ENCODE peak calls at places on chromosomes 3 and 15, in five cellular contexts. One of them, this sample, is unnamed.

GRCh38 chr3:134694946-134695543 is 44.2 kb upstream of the KY start:
- DNase-seq in psoas muscle: no peak
- DNase-seq in HTR-8/SVneo: no peak
- DNase-seq in activated T-helper 1 cell treated with anti-CD3 and anti-CD28 coated beads, Interleukin-12 subunit alpha, Interleukin-12 subunit beta, Interleukin-2, Interleukin-4 antibody, amounts not matched to agents 30 ng/mL and 10 ng/mL and 1 ng/mL, durations not matched to agents 14 hours and 24 hours and 36 hours: no peak
- DNase-seq in cardiac muscle cell: no peak
- DNase-seq in this sample: no peak

GRCh38 chr3:65807225-65807624 is 231.5 kb downstream of the MAGI1 start:
- DNase-seq in psoas muscle: no peak
- DNase-seq in HTR-8/SVneo: no peak
- DNase-seq in activated T-helper 1 cell treated with anti-CD3 and anti-CD28 coated beads, Interleukin-12 subunit alpha, Interleukin-12 subunit beta, Interleukin-2, Interleukin-4 antibody, amounts not matched to agents 30 ng/mL and 10 ng/mL and 1 ng/mL, durations not matched to agents 14 hours and 24 hours and 36 hours: no peak
- DNase-seq in cardiac muscle cell: no peak
- DNase-seq in this sample: no peak

GRCh38 chr3:16897254-16897926 is 12.6 kb downstream of the PLCL2 start:
- DNase-seq in psoas muscle: no peak
- DNase-seq in HTR-8/SVneo: peak
- DNase-seq in activated T-helper 1 cell treated with anti-CD3 and anti-CD28 coated beads, Interleukin-12 subunit alpha, Interleukin-12 subunit beta, Interleukin-2, Interleukin-4 antibody, amounts not matched to agents 30 ng/mL and 10 ng/mL and 1 ng/mL, durations not matched to agents 14 hours and 24 hours and 36 hours: no peak
- DNase-seq in cardiac muscle cell: no peak
- DNase-seq in this sample: no peak

GRCh38 chr3:192122832-192123594 is 604.3 kb downstream of the FGF12 start:
- DNase-seq in psoas muscle: no peak
- DNase-seq in HTR-8/SVneo: no peak
- DNase-seq in activated T-helper 1 cell treated with anti-CD3 and anti-CD28 coated beads, Interleukin-12 subunit alpha, Interleukin-12 subunit beta, Interleukin-2, Interleukin-4 antibody, amounts not matched to agents 30 ng/mL and 10 ng/mL and 1 ng/mL, durations not matched to agents 14 hours and 24 hours and 36 hours: no peak
- DNase-seq in cardiac muscle cell: no peak
- DNase-seq in this sample: no peak

GRCh38 chr3:58251653-58252052 is 14.1 kb downstream of the ABHD6 start:
- DNase-seq in psoas muscle: no peak
- DNase-seq in HTR-8/SVneo: no peak
- DNase-seq in activated T-helper 1 cell treated with anti-CD3 and anti-CD28 coated beads, Interleukin-12 subunit alpha, Interleukin-12 subunit beta, Interleukin-2, Interleukin-4 antibody, amounts not matched to agents 30 ng/mL and 10 ng/mL and 1 ng/mL, durations not matched to agents 14 hours and 24 hours and 36 hours: no peak
- DNase-seq in cardiac muscle cell: no peak
- DNase-seq in this sample: no peak

GRCh38 chr3:107604057-107604802 is 81.5 kb downstream of the BBX start:
- DNase-seq in psoas muscle: no peak
- DNase-seq in HTR-8/SVneo: no peak
- DNase-seq in activated T-helper 1 cell treated with anti-CD3 and anti-CD28 coated beads, Interleukin-12 subunit alpha, Interleukin-12 subunit beta, Interleukin-2, Interleukin-4 antibody, amounts not matched to agents 30 ng/mL and 10 ng/mL and 1 ng/mL, durations not matched to agents 14 hours and 24 hours and 36 hours: no peak
- DNase-seq in cardiac muscle cell: peak
- DNase-seq in this sample: no peak

GRCh38 chr3:52347716-52348635 is 31.9 kb downstream of the DNAH1 start:
- DNase-seq in psoas muscle: no peak
- DNase-seq in HTR-8/SVneo: no peak
- DNase-seq in activated T-helper 1 cell treated with anti-CD3 and anti-CD28 coated beads, Interleukin-12 subunit alpha, Interleukin-12 subunit beta, Interleukin-2, Interleukin-4 antibody, amounts not matched to agents 30 ng/mL and 10 ng/mL and 1 ng/mL, durations not matched to agents 14 hours and 24 hours and 36 hours: no peak
- DNase-seq in cardiac muscle cell: no peak
- DNase-seq in this sample: no peak

GRCh38 chr3:44198265-44198956 is 43.3 kb upstream of the TOPAZ1 start:
- DNase-seq in psoas muscle: no peak
- DNase-seq in HTR-8/SVneo: peak
- DNase-seq in activated T-helper 1 cell treated with anti-CD3 and anti-CD28 coated beads, Interleukin-12 subunit alpha, Interleukin-12 subunit beta, Interleukin-2, Interleukin-4 antibody, amounts not matched to agents 30 ng/mL and 10 ng/mL and 1 ng/mL, durations not matched to agents 14 hours and 24 hours and 36 hours: peak
- DNase-seq in cardiac muscle cell: peak
- DNase-seq in this sample: peak

GRCh38 chr15:60480888-60481287 is 1.9 kb upstream of the ICE2 start:
- DNase-seq in psoas muscle: no peak
- DNase-seq in HTR-8/SVneo: no peak
- DNase-seq in activated T-helper 1 cell treated with anti-CD3 and anti-CD28 coated beads, Interleukin-12 subunit alpha, Interleukin-12 subunit beta, Interleukin-2, Interleukin-4 antibody, amounts not matched to agents 30 ng/mL and 10 ng/mL and 1 ng/mL, durations not matched to agents 14 hours and 24 hours and 36 hours: no peak
- DNase-seq in cardiac muscle cell: no peak
- DNase-seq in this sample: no peak

GRCh38 chr3:167783781-167784180 is 48.3 kb downstream of the SERPINI1 start:
- DNase-seq in psoas muscle: no peak
- DNase-seq in HTR-8/SVneo: no peak
- DNase-seq in activated T-helper 1 cell treated with anti-CD3 and anti-CD28 coated beads, Interleukin-12 subunit alpha, Interleukin-12 subunit beta, Interleukin-2, Interleukin-4 antibody, amounts not matched to agents 30 ng/mL and 10 ng/mL and 1 ng/mL, durations not matched to agents 14 hours and 24 hours and 36 hours: no peak
- DNase-seq in cardiac muscle cell: no peak
- DNase-seq in this sample: peak

GRCh38 chr3:117322866-117323265 is 613.3 kb downstream of the TUSC7 start:
- DNase-seq in psoas muscle: no peak
- DNase-seq in HTR-8/SVneo: no peak
- DNase-seq in activated T-helper 1 cell treated with anti-CD3 and anti-CD28 coated beads, Interleukin-12 subunit alpha, Interleukin-12 subunit beta, Interleukin-2, Interleukin-4 antibody, amounts not matched to agents 30 ng/mL and 10 ng/mL and 1 ng/mL, durations not matched to agents 14 hours and 24 hours and 36 hours: no peak
- DNase-seq in cardiac muscle cell: peak
- DNase-seq in this sample: no peak

GRCh38 chr15:68846851-68847439 is 26.2 kb upstream of the ANP32A start:
- DNase-seq in psoas muscle: no peak
- DNase-seq in HTR-8/SVneo: no peak
- DNase-seq in activated T-helper 1 cell treated with anti-CD3 and anti-CD28 coated beads, Interleukin-12 subunit alpha, Interleukin-12 subunit beta, Interleukin-2, Interleukin-4 antibody, amounts not matched to agents 30 ng/mL and 10 ng/mL and 1 ng/mL, durations not matched to agents 14 hours and 24 hours and 36 hours: no peak
- DNase-seq in cardiac muscle cell: no peak
- DNase-seq in this sample: no peak

GRCh38 chr3:66376568-66376967 is 124.3 kb downstream of the LRIG1 start:
- DNase-seq in psoas muscle: no peak
- DNase-seq in HTR-8/SVneo: no peak
- DNase-seq in activated T-helper 1 cell treated with anti-CD3 and anti-CD28 coated beads, Interleukin-12 subunit alpha, Interleukin-12 subunit beta, Interleukin-2, Interleukin-4 antibody, amounts not matched to agents 30 ng/mL and 10 ng/mL and 1 ng/mL, durations not matched to agents 14 hours and 24 hours and 36 hours: no peak
- DNase-seq in cardiac muscle cell: peak
- DNase-seq in this sample: no peak

GRCh38 chr3:32814371-32814770 is 3.4 kb upstream of the TRIM71 start:
- DNase-seq in psoas muscle: no peak
- DNase-seq in HTR-8/SVneo: no peak
- DNase-seq in activated T-helper 1 cell treated with anti-CD3 and anti-CD28 coated beads, Interleukin-12 subunit alpha, Interleukin-12 subunit beta, Interleukin-2, Interleukin-4 antibody, amounts not matched to agents 30 ng/mL and 10 ng/mL and 1 ng/mL, durations not matched to agents 14 hours and 24 hours and 36 hours: no peak
- DNase-seq in cardiac muscle cell: no peak
- DNase-seq in this sample: no peak

GRCh38 chr3:152738656-152739055 is 96.3 kb upstream of the P2RY1 start:
- DNase-seq in psoas muscle: no peak
- DNase-seq in HTR-8/SVneo: no peak
- DNase-seq in activated T-helper 1 cell treated with anti-CD3 and anti-CD28 coated beads, Interleukin-12 subunit alpha, Interleukin-12 subunit beta, Interleukin-2, Interleukin-4 antibody, amounts not matched to agents 30 ng/mL and 10 ng/mL and 1 ng/mL, durations not matched to agents 14 hours and 24 hours and 36 hours: no peak
- DNase-seq in cardiac muscle cell: peak
- DNase-seq in this sample: no peak

GRCh38 chr3:133283958-133284807 is 115.7 kb upstream of the BFSP2 start:
- DNase-seq in psoas muscle: no peak
- DNase-seq in HTR-8/SVneo: no peak
- DNase-seq in activated T-helper 1 cell treated with anti-CD3 and anti-CD28 coated beads, Interleukin-12 subunit alpha, Interleukin-12 subunit beta, Interleukin-2, Interleukin-4 antibody, amounts not matched to agents 30 ng/mL and 10 ng/mL and 1 ng/mL, durations not matched to agents 14 hours and 24 hours and 36 hours: no peak
- DNase-seq in cardiac muscle cell: no peak
- DNase-seq in this sample: no peak

GRCh38 chr15:70151008-70151407 is 53.3 kb upstream of the TLE3 start:
- DNase-seq in psoas muscle: no peak
- DNase-seq in HTR-8/SVneo: no peak
- DNase-seq in activated T-helper 1 cell treated with anti-CD3 and anti-CD28 coated beads, Interleukin-12 subunit alpha, Interleukin-12 subunit beta, Interleukin-2, Interleukin-4 antibody, amounts not matched to agents 30 ng/mL and 10 ng/mL and 1 ng/mL, durations not matched to agents 14 hours and 24 hours and 36 hours: no peak
- DNase-seq in cardiac muscle cell: no peak
- DNase-seq in this sample: no peak

GRCh38 chr15:68113273-68113672 is 59.2 kb downstream of the PIAS1 start:
- DNase-seq in psoas muscle: no peak
- DNase-seq in HTR-8/SVneo: no peak
- DNase-seq in activated T-helper 1 cell treated with anti-CD3 and anti-CD28 coated beads, Interleukin-12 subunit alpha, Interleukin-12 subunit beta, Interleukin-2, Interleukin-4 antibody, amounts not matched to agents 30 ng/mL and 10 ng/mL and 1 ng/mL, durations not matched to agents 14 hours and 24 hours and 36 hours: no peak
- DNase-seq in cardiac muscle cell: peak
- DNase-seq in this sample: no peak

GRCh38 chr3:15207836-15208504 is 1.9 kb downstream of the CAPN7 start:
- DNase-seq in psoas muscle: no peak
- DNase-seq in HTR-8/SVneo: no peak
- DNase-seq in activated T-helper 1 cell treated with anti-CD3 and anti-CD28 coated beads, Interleukin-12 subunit alpha, Interleukin-12 subunit beta, Interleukin-2, Interleukin-4 antibody, amounts not matched to agents 30 ng/mL and 10 ng/mL and 1 ng/mL, durations not matched to agents 14 hours and 24 hours and 36 hours: no peak
- DNase-seq in cardiac muscle cell: no peak
- DNase-seq in this sample: no peak

GRCh38 chr15:69056365-69056764 is 41.9 kb downstream of the NOX5 start:
- DNase-seq in psoas muscle: no peak
- DNase-seq in HTR-8/SVneo: no peak
- DNase-seq in activated T-helper 1 cell treated with anti-CD3 and anti-CD28 coated beads, Interleukin-12 subunit alpha, Interleukin-12 subunit beta, Interleukin-2, Interleukin-4 antibody, amounts not matched to agents 30 ng/mL and 10 ng/mL and 1 ng/mL, durations not matched to agents 14 hours and 24 hours and 36 hours: no peak
- DNase-seq in cardiac muscle cell: no peak
- DNase-seq in this sample: no peak

GRCh38 chr15:33064878-33065277 is 129.6 kb downstream of the FMN1 start:
- DNase-seq in psoas muscle: no peak
- DNase-seq in HTR-8/SVneo: no peak
- DNase-seq in activated T-helper 1 cell treated with anti-CD3 and anti-CD28 coated beads, Interleukin-12 subunit alpha, Interleukin-12 subunit beta, Interleukin-2, Interleukin-4 antibody, amounts not matched to agents 30 ng/mL and 10 ng/mL and 1 ng/mL, durations not matched to agents 14 hours and 24 hours and 36 hours: no peak
- DNase-seq in cardiac muscle cell: peak
- DNase-seq in this sample: no peak

GRCh38 chr3:106261396-106261795 is 392.6 kb upstream of the CBLB start:
- DNase-seq in psoas muscle: no peak
- DNase-seq in HTR-8/SVneo: no peak
- DNase-seq in activated T-helper 1 cell treated with anti-CD3 and anti-CD28 coated beads, Interleukin-12 subunit alpha, Interleukin-12 subunit beta, Interleukin-2, Interleukin-4 antibody, amounts not matched to agents 30 ng/mL and 10 ng/mL and 1 ng/mL, durations not matched to agents 14 hours and 24 hours and 36 hours: no peak
- DNase-seq in cardiac muscle cell: peak
- DNase-seq in this sample: no peak

GRCh38 chr3:80688814-80689213 is 921.0 kb upstream of the ROBO1 start:
- DNase-seq in psoas muscle: no peak
- DNase-seq in HTR-8/SVneo: peak
- DNase-seq in activated T-helper 1 cell treated with anti-CD3 and anti-CD28 coated beads, Interleukin-12 subunit alpha, Interleukin-12 subunit beta, Interleukin-2, Interleukin-4 antibody, amounts not matched to agents 30 ng/mL and 10 ng/mL and 1 ng/mL, durations not matched to agents 14 hours and 24 hours and 36 hours: no peak
- DNase-seq in cardiac muscle cell: peak
- DNase-seq in this sample: no peak

GRCh38 chr15:39888809-39889208 is 31.3 kb downstream of the GPR176 start:
- DNase-seq in psoas muscle: no peak
- DNase-seq in HTR-8/SVneo: no peak
- DNase-seq in activated T-helper 1 cell treated with anti-CD3 and anti-CD28 coated beads, Interleukin-12 subunit alpha, Interleukin-12 subunit beta, Interleukin-2, Interleukin-4 antibody, amounts not matched to agents 30 ng/mL and 10 ng/mL and 1 ng/mL, durations not matched to agents 14 hours and 24 hours and 36 hours: no peak
- DNase-seq in cardiac muscle cell: no peak
- DNase-seq in this sample: no peak

GRCh38 chr3:66302288-66302687 is 81.5 kb downstream of the SLC25A26 start:
- DNase-seq in psoas muscle: no peak
- DNase-seq in HTR-8/SVneo: no peak
- DNase-seq in activated T-helper 1 cell treated with anti-CD3 and anti-CD28 coated beads, Interleukin-12 subunit alpha, Interleukin-12 subunit beta, Interleukin-2, Interleukin-4 antibody, amounts not matched to agents 30 ng/mL and 10 ng/mL and 1 ng/mL, durations not matched to agents 14 hours and 24 hours and 36 hours: peak
- DNase-seq in cardiac muscle cell: no peak
- DNase-seq in this sample: no peak

GRCh38 chr3:140585828-140586227 is 92.0 kb upstream of the TRIM42 start:
- DNase-seq in psoas muscle: no peak
- DNase-seq in HTR-8/SVneo: no peak
- DNase-seq in activated T-helper 1 cell treated with anti-CD3 and anti-CD28 coated beads, Interleukin-12 subunit alpha, Interleukin-12 subunit beta, Interleukin-2, Interleukin-4 antibody, amounts not matched to agents 30 ng/mL and 10 ng/mL and 1 ng/mL, durations not matched to agents 14 hours and 24 hours and 36 hours: no peak
- DNase-seq in cardiac muscle cell: peak
- DNase-seq in this sample: no peak

GRCh38 chr15:67521770-67522568 is 1.0 kb downstream of the C15orf61 start:
- DNase-seq in psoas muscle: no peak
- DNase-seq in HTR-8/SVneo: no peak
- DNase-seq in activated T-helper 1 cell treated with anti-CD3 and anti-CD28 coated beads, Interleukin-12 subunit alpha, Interleukin-12 subunit beta, Interleukin-2, Interleukin-4 antibody, amounts not matched to agents 30 ng/mL and 10 ng/mL and 1 ng/mL, durations not matched to agents 14 hours and 24 hours and 36 hours: no peak
- DNase-seq in cardiac muscle cell: peak
- DNase-seq in this sample: no peak

GRCh38 chr3:15647629-15648167 is 46.2 kb downstream of the BTD start:
- DNase-seq in psoas muscle: no peak
- DNase-seq in HTR-8/SVneo: peak
- DNase-seq in activated T-helper 1 cell treated with anti-CD3 and anti-CD28 coated beads, Interleukin-12 subunit alpha, Interleukin-12 subunit beta, Interleukin-2, Interleukin-4 antibody, amounts not matched to agents 30 ng/mL and 10 ng/mL and 1 ng/mL, durations not matched to agents 14 hours and 24 hours and 36 hours: peak
- DNase-seq in cardiac muscle cell: peak
- DNase-seq in this sample: peak

GRCh38 chr3:33089515-33089914 is 7.4 kb downstream of the GLB1 start:
- DNase-seq in psoas muscle: no peak
- DNase-seq in HTR-8/SVneo: no peak
- DNase-seq in activated T-helper 1 cell treated with anti-CD3 and anti-CD28 coated beads, Interleukin-12 subunit alpha, Interleukin-12 subunit beta, Interleukin-2, Interleukin-4 antibody, amounts not matched to agents 30 ng/mL and 10 ng/mL and 1 ng/mL, durations not matched to agents 14 hours and 24 hours and 36 hours: no peak
- DNase-seq in cardiac muscle cell: no peak
- DNase-seq in this sample: no peak

GRCh38 chr3:158100681-158101080 is 5.5 kb downstream of the SHOX2 start:
- DNase-seq in psoas muscle: no peak
- DNase-seq in HTR-8/SVneo: no peak
- DNase-seq in activated T-helper 1 cell treated with anti-CD3 and anti-CD28 coated beads, Interleukin-12 subunit alpha, Interleukin-12 subunit beta, Interleukin-2, Interleukin-4 antibody, amounts not matched to agents 30 ng/mL and 10 ng/mL and 1 ng/mL, durations not matched to agents 14 hours and 24 hours and 36 hours: no peak
- DNase-seq in cardiac muscle cell: no peak
- DNase-seq in this sample: no peak

GRCh38 chr3:68116580-68116979 is 462.2 kb upstream of the SUCLG2 start:
- DNase-seq in psoas muscle: no peak
- DNase-seq in HTR-8/SVneo: no peak
- DNase-seq in activated T-helper 1 cell treated with anti-CD3 and anti-CD28 coated beads, Interleukin-12 subunit alpha, Interleukin-12 subunit beta, Interleukin-2, Interleukin-4 antibody, amounts not matched to agents 30 ng/mL and 10 ng/mL and 1 ng/mL, durations not matched to agents 14 hours and 24 hours and 36 hours: no peak
- DNase-seq in cardiac muscle cell: no peak
- DNase-seq in this sample: no peak

GRCh38 chr3:13420817-13421755 is 964 bp upstream of the NUP210 start:
- DNase-seq in psoas muscle: peak
- DNase-seq in HTR-8/SVneo: no peak
- DNase-seq in activated T-helper 1 cell treated with anti-CD3 and anti-CD28 coated beads, Interleukin-12 subunit alpha, Interleukin-12 subunit beta, Interleukin-2, Interleukin-4 antibody, amounts not matched to agents 30 ng/mL and 10 ng/mL and 1 ng/mL, durations not matched to agents 14 hours and 24 hours and 36 hours: peak
- DNase-seq in cardiac muscle cell: no peak
- DNase-seq in this sample: no peak

This sample was measured in anterior cingulate cortex.